ENCODE peak calls at places on chromosomes 11 and 22, in five cellular contexts. One of them, this sample, is unnamed.
A peak's percentile ranks its signal among the peaks of the same experiment; 100 is the strongest.

GRCh38 chr11:104625246-104625645 is 273.0 kb downstream of the CASP12 start:
- DNase-seq in germinal center: no peak
- DNase-seq in frontal cortex: no peak
- DNase-seq in HuH-7.5: no peak
- DNase-seq in globus pallidus: no peak
- DNase-seq in this sample: no peak

GRCh38 chr11:62266558-62266957 is 3.4 kb upstream of the SCGB2A2 start:
- DNase-seq in frontal cortex: no peak
- DNase-seq in globus pallidus: no peak
- DNase-seq in HuH-7.5: no peak
- DNase-seq in germinal center: no peak
- DNase-seq in this sample: no peak

GRCh38 chr11:10373929-10374328 is 69.1 kb downstream of the ADM start:
- DNase-seq in germinal center: no peak
- DNase-seq in globus pallidus: no peak
- DNase-seq in frontal cortex: no peak
- DNase-seq in HuH-7.5: no peak
- DNase-seq in this sample: no peak

GRCh38 chr22:50341977-50342650 is 1.0 kb upstream of the PPP6R2 start:
- DNase-seq in frontal cortex: peak; percentile 75
- DNase-seq in HuH-7.5: no peak
- DNase-seq in globus pallidus: peak; percentile 85
- DNase-seq in germinal center: peak; percentile 64
- DNase-seq in this sample: peak; percentile 90

GRCh38 chr22:37179622-37180420 is 8.2 kb downstream of the C1QTNF6 start:
- DNase-seq in germinal center: no peak
- DNase-seq in globus pallidus: no peak
- DNase-seq in frontal cortex: no peak
- DNase-seq in HuH-7.5: no peak
- DNase-seq in this sample: no peak

GRCh38 chr11:2366271-2366670 is 10.8 kb upstream of the CD81 start:
- DNase-seq in frontal cortex: no peak
- DNase-seq in germinal center: no peak
- DNase-seq in globus pallidus: peak; percentile 65
- DNase-seq in HuH-7.5: no peak
- DNase-seq in this sample: peak; percentile 69

GRCh38 chr11:119641991-119642745 is 86.8 kb downstream of the NECTIN1 start:
- DNase-seq in HuH-7.5: peak; percentile 58
- DNase-seq in germinal center: peak; percentile 33
- DNase-seq in globus pallidus: no peak
- DNase-seq in frontal cortex: no peak
- DNase-seq in this sample: peak; percentile 9

GRCh38 chr11:33687733-33688479 is 12.7 kb downstream of the C11orf91 start:
- DNase-seq in germinal center: no peak
- DNase-seq in HuH-7.5: peak; percentile 41
- DNase-seq in frontal cortex: no peak
- DNase-seq in globus pallidus: peak; percentile 69
- DNase-seq in this sample: peak; percentile 75

GRCh38 chr11:39192671-39193070 is 2266.8 kb downstream of the LRRC4C start:
- DNase-seq in globus pallidus: no peak
- DNase-seq in HuH-7.5: no peak
- DNase-seq in germinal center: no peak
- DNase-seq in frontal cortex: no peak
- DNase-seq in this sample: no peak